ENCODE peak calls at places on chromosomes 3 and 15, in eight cellular contexts. One of them, this sample, is unnamed.

GRCh38 chr3:160296591-160296990 is 71.4 kb downstream of the C3orf80 start:
- DNase-seq in epithelial cell of esophagus: no peak
- DNase-seq in tibial artery: no peak
- DNase-seq in AG10803: peak; percentile 16
- DNase-seq in GM23248: peak; percentile 60
- DNase-seq in A673: no peak
- DNase-seq in ovary: no peak
- DNase-seq in uterus: no peak
- DNase-seq in this sample: no peak

GRCh38 chr3:23804441-23805227 is 1.1 kb upstream of the UBE2E1 start:
- DNase-seq in epithelial cell of esophagus: peak; percentile 91
- DNase-seq in tibial artery: no peak
- DNase-seq in AG10803: no peak
- DNase-seq in GM23248: no peak
- DNase-seq in A673: no peak
- DNase-seq in ovary: no peak
- DNase-seq in uterus: no peak
- DNase-seq in this sample: no peak

GRCh38 chr3:184373422-184373821 is 4.6 kb downstream of the THPO start:
- DNase-seq in epithelial cell of esophagus: no peak
- DNase-seq in tibial artery: no peak
- DNase-seq in AG10803: peak; percentile 60
- DNase-seq in GM23248: peak; percentile 86
- DNase-seq in A673: no peak
- DNase-seq in ovary: no peak
- DNase-seq in uterus: no peak
- DNase-seq in this sample: no peak

GRCh38 chr3:13046569-13047279 is 26.5 kb downstream of the IQSEC1 start:
- DNase-seq in epithelial cell of esophagus: no peak
- DNase-seq in tibial artery: no peak
- DNase-seq in AG10803: no peak
- DNase-seq in GM23248: no peak
- DNase-seq in A673: no peak
- DNase-seq in ovary: no peak
- DNase-seq in uterus: no peak
- DNase-seq in this sample: no peak

GRCh38 chr15:58453931-58454793 is 22.4 kb downstream of the LIPC start:
- DNase-seq in epithelial cell of esophagus: no peak
- DNase-seq in tibial artery: peak; percentile 25
- DNase-seq in AG10803: no peak
- DNase-seq in GM23248: peak; percentile 16
- DNase-seq in A673: no peak
- DNase-seq in ovary: no peak
- DNase-seq in uterus: no peak
- DNase-seq in this sample: no peak

GRCh38 chr15:68365140-68365745 is 66.7 kb downstream of the ITGA11 start:
- DNase-seq in epithelial cell of esophagus: peak; percentile 18
- DNase-seq in tibial artery: no peak
- DNase-seq in AG10803: no peak
- DNase-seq in GM23248: no peak
- DNase-seq in A673: no peak
- DNase-seq in ovary: no peak
- DNase-seq in uterus: no peak
- DNase-seq in this sample: no peak

GRCh38 chr3:59839283-59839682 is 789.5 kb upstream of the CFAP20DC start:
- DNase-seq in epithelial cell of esophagus: peak; percentile 73
- DNase-seq in tibial artery: no peak
- DNase-seq in AG10803: peak; percentile 75
- DNase-seq in GM23248: peak; percentile 60
- DNase-seq in A673: no peak
- DNase-seq in ovary: no peak
- DNase-seq in uterus: no peak
- DNase-seq in this sample: no peak

GRCh38 chr15:69305204-69305931 is 6.7 kb downstream of the PAQR5 start:
- DNase-seq in epithelial cell of esophagus: peak; percentile 87
- DNase-seq in tibial artery: no peak
- DNase-seq in AG10803: peak; percentile 94
- DNase-seq in GM23248: peak; percentile 95
- DNase-seq in A673: peak; percentile 38
- DNase-seq in ovary: no peak
- DNase-seq in uterus: no peak
- DNase-seq in this sample: peak; percentile 9

GRCh38 chr3:123705886-123706285 is 121.0 kb upstream of the HACD2 start:
- DNase-seq in epithelial cell of esophagus: no peak
- DNase-seq in tibial artery: no peak
- DNase-seq in AG10803: no peak
- DNase-seq in GM23248: no peak
- DNase-seq in A673: no peak
- DNase-seq in ovary: no peak
- DNase-seq in uterus: no peak
- DNase-seq in this sample: no peak

GRCh38 chr3:128282392-128283196 is 129.3 kb downstream of the EEFSEC start:
- DNase-seq in epithelial cell of esophagus: peak; percentile 10
- DNase-seq in tibial artery: peak; percentile 79
- DNase-seq in AG10803: peak; percentile 79
- DNase-seq in GM23248: peak; percentile 82
- DNase-seq in A673: peak; percentile 37
- DNase-seq in ovary: peak; percentile 85
- DNase-seq in uterus: peak; percentile 81
- DNase-seq in this sample: peak; percentile 40

GRCh38 chr3:39989746-39990145 is 180.3 kb downstream of the MYRIP start:
- DNase-seq in epithelial cell of esophagus: no peak
- DNase-seq in tibial artery: no peak
- DNase-seq in AG10803: no peak
- DNase-seq in GM23248: no peak
- DNase-seq in A673: no peak
- DNase-seq in ovary: no peak
- DNase-seq in uterus: no peak
- DNase-seq in this sample: no peak
- H3K4me3 ChIP-seq in epithelial cell of esophagus: no peak overlapping the region
- H3K4me3 ChIP-seq in tibial artery: no peak overlapping the region
- H3K4me3 ChIP-seq in AG10803: no peak overlapping the region
- H3K4me3 ChIP-seq in GM23248: no peak overlapping the region
- H3K4me3 ChIP-seq in A673: no peak overlapping the region
- H3K4me3 ChIP-seq in ovary: no peak overlapping the region
- H3K4me3 ChIP-seq in uterus: no peak overlapping the region
- H3K4me3 ChIP-seq in this sample: no peak overlapping the region

GRCh38 chr15:74399511-74400312 is 32.3 kb upstream of the CYP11A1 start:
- DNase-seq in epithelial cell of esophagus: peak; percentile 78
- DNase-seq in tibial artery: no peak
- DNase-seq in AG10803: peak; percentile 81
- DNase-seq in GM23248: peak; percentile 63
- DNase-seq in A673: peak; percentile 73
- DNase-seq in ovary: no peak
- DNase-seq in uterus: no peak
- DNase-seq in this sample: no peak

GRCh38 chr15:74399100-74399499 is 31.7 kb upstream of the CYP11A1 start:
- DNase-seq in epithelial cell of esophagus: no peak
- DNase-seq in tibial artery: no peak
- DNase-seq in AG10803: no peak
- DNase-seq in GM23248: no peak
- DNase-seq in A673: no peak
- DNase-seq in ovary: no peak
- DNase-seq in uterus: no peak
- DNase-seq in this sample: no peak

GRCh38 chr15:74402337-74402839 is 31.4 kb downstream of the SEMA7A start:
- DNase-seq in epithelial cell of esophagus: no peak
- DNase-seq in tibial artery: no peak
- DNase-seq in AG10803: no peak
- DNase-seq in GM23248: no peak
- DNase-seq in A673: no peak
- DNase-seq in ovary: no peak
- DNase-seq in uterus: no peak
- DNase-seq in this sample: no peak

GRCh38 chr15:74400915-74401757 is 32.6 kb downstream of the SEMA7A start:
- DNase-seq in epithelial cell of esophagus: peak; percentile 80
- DNase-seq in tibial artery: no peak
- DNase-seq in AG10803: no peak
- DNase-seq in GM23248: peak; percentile 41
- DNase-seq in A673: no peak
- DNase-seq in ovary: no peak
- DNase-seq in uterus: no peak
- DNase-seq in this sample: no peak

DNA sequence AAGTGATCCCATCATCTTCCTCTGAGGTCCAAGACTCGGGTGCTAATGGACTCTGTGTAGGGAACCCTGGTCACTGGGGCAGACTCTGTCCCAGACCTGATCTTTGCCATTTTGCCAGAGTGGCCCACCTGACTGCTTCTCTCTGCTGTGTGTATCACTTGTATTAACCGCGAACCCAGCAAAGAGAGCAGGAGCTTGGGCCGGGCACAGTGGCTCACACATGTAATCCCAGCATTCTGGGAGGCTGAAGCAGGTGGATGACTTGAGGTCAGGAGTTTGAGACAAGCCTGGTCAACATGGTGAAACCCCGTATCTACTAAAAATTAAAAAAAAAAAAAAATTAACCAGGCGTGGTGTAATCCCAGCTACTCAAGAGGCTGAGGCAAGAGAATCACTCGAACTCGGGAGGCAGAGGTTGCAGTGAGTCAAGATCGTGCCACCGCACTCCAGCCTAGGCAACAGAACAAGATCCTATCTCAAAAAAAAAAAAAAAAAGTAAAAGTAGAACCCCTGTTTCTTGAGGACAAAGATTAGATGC is 32.9 kb upstream of the CYP11A1 start:
- DNase-seq in epithelial cell of esophagus: peak; percentile 65
- DNase-seq in tibial artery: no peak
- DNase-seq in AG10803: peak; percentile 40
- DNase-seq in GM23248: peak; percentile 48
- DNase-seq in A673: no peak
- DNase-seq in ovary: no peak
- DNase-seq in uterus: no peak
- DNase-seq in this sample: no peak
- H3K4me3 ChIP-seq in epithelial cell of esophagus: no peak overlapping the region
- H3K4me3 ChIP-seq in tibial artery: no peak overlapping the region
- H3K4me3 ChIP-seq in AG10803: no peak overlapping the region
- H3K4me3 ChIP-seq in GM23248: no peak overlapping the region
- H3K4me3 ChIP-seq in A673: no peak overlapping the region
- H3K4me3 ChIP-seq in ovary: no peak overlapping the region
- H3K4me3 ChIP-seq in uterus: no peak overlapping the region
- H3K4me3 ChIP-seq in this sample: no peak overlapping the region

GRCh38 chr15:90934256-90934948 is 683 bp upstream of the UNC45A start:
- DNase-seq in epithelial cell of esophagus: peak; percentile 91
- DNase-seq in tibial artery: peak; percentile 92
- DNase-seq in AG10803: peak; percentile 78
- DNase-seq in GM23248: peak; percentile 87
- DNase-seq in A673: peak; percentile 91
- DNase-seq in ovary: peak; percentile 86
- DNase-seq in uterus: peak; percentile 82
- DNase-seq in this sample: no peak

GRCh38 chr15:90933310-90933709 is 961 bp upstream of the HDDC3 start:
- DNase-seq in epithelial cell of esophagus: no peak
- DNase-seq in tibial artery: no peak
- DNase-seq in AG10803: no peak
- DNase-seq in GM23248: no peak
- DNase-seq in A673: no peak
- DNase-seq in ovary: no peak
- DNase-seq in uterus: no peak
- DNase-seq in this sample: no peak

GRCh38 chr15:90931737-90932659 is at the start of gene HDDC3:
- DNase-seq in epithelial cell of esophagus: peak; percentile 89
- DNase-seq in tibial artery: peak; percentile 94
- DNase-seq in AG10803: peak; percentile 78
- DNase-seq in GM23248: peak; percentile 93
- DNase-seq in A673: peak; percentile 88
- DNase-seq in ovary: peak; percentile 92
- DNase-seq in uterus: peak; percentile 85
- DNase-seq in this sample: peak; percentile 41

GRCh38 chr15:90930861-90931629 is 1.3 kb downstream of the HDDC3 start:
- DNase-seq in epithelial cell of esophagus: no peak
- DNase-seq in tibial artery: no peak
- DNase-seq in AG10803: peak; percentile 37
- DNase-seq in GM23248: peak; percentile 33
- DNase-seq in A673: no peak
- DNase-seq in ovary: no peak
- DNase-seq in uterus: no peak
- DNase-seq in this sample: no peak

GRCh38 chr15:90932660-90932991 is 277 bp upstream of the HDDC3 start:
- DNase-seq in epithelial cell of esophagus: no peak
- DNase-seq in tibial artery: no peak
- DNase-seq in AG10803: no peak
- DNase-seq in GM23248: no peak
- DNase-seq in A673: no peak
- DNase-seq in ovary: no peak
- DNase-seq in uterus: no peak
- DNase-seq in this sample: no peak
- H3K4me3 ChIP-seq in epithelial cell of esophagus: no peak overlapping the region
- H3K4me3 ChIP-seq in tibial artery: peak overlapping the region; percentile 69
- H3K4me3 ChIP-seq in AG10803: no peak overlapping the region
- H3K4me3 ChIP-seq in GM23248: peak overlapping the region; percentile 95
- H3K4me3 ChIP-seq in A673: peak overlapping the region; percentile 96
- H3K4me3 ChIP-seq in ovary: peak overlapping the region; percentile 69
- H3K4me3 ChIP-seq in uterus: peak overlapping the region; percentile 72
- H3K4me3 ChIP-seq in this sample: peak overlapping the region; percentile 89

GRCh38 chr15:79897380-79897678 is 515 bp upstream of the MTHFS start:
- DNase-seq in epithelial cell of esophagus: peak; percentile 50
- DNase-seq in tibial artery: no peak
- DNase-seq in AG10803: no peak
- DNase-seq in GM23248: no peak
- DNase-seq in A673: no peak
- DNase-seq in ovary: no peak
- DNase-seq in uterus: no peak
- DNase-seq in this sample: no peak

GRCh38 chr15:79896131-79896633 is 632 bp downstream of the MTHFS start:
- DNase-seq in epithelial cell of esophagus: peak; percentile 15
- DNase-seq in tibial artery: no peak
- DNase-seq in AG10803: no peak
- DNase-seq in GM23248: peak; percentile 31
- DNase-seq in A673: peak; percentile 4
- DNase-seq in ovary: no peak
- DNase-seq in uterus: no peak
- DNase-seq in this sample: no peak

GRCh38 chr15:79898369-79898768 is 1.6 kb upstream of the MTHFS start:
- DNase-seq in epithelial cell of esophagus: no peak
- DNase-seq in tibial artery: no peak
- DNase-seq in AG10803: no peak
- DNase-seq in GM23248: peak; percentile 6
- DNase-seq in A673: no peak
- DNase-seq in ovary: no peak
- DNase-seq in uterus: no peak
- DNase-seq in this sample: no peak

GRCh38 chr15:79896634-79897379 is at the start of gene MTHFS:
- DNase-seq in epithelial cell of esophagus: peak; percentile 76
- DNase-seq in tibial artery: peak; percentile 76
- DNase-seq in AG10803: peak; percentile 72
- DNase-seq in GM23248: peak; percentile 87
- DNase-seq in A673: peak; percentile 80
- DNase-seq in ovary: peak; percentile 81
- DNase-seq in uterus: peak; percentile 50
- DNase-seq in this sample: peak; percentile 7

DNA sequence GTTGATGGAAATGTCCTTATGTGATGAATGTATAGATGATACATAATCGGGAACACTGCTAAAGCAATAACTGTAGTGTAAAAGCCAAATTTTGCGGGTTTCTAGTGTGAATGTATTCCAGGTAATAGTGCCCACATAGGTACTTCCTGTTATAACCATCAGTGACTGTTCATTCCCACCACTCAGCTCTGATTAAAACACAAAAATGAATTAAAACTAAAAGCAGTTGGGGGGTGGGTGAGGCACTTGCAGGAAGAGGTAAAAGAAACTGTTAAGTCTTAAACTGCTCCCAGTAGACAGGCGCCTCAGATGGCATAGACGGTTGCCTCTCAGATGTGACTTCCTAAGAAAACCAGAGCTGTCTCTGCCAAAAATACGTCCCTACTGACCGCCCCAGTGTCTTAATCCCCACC is 893 bp upstream of the MTHFS start:
- DNase-seq in epithelial cell of esophagus: no peak
- DNase-seq in tibial artery: no peak
- DNase-seq in AG10803: no peak
- DNase-seq in GM23248: peak; percentile 1
- DNase-seq in A673: no peak
- DNase-seq in ovary: no peak
- DNase-seq in uterus: no peak
- DNase-seq in this sample: no peak
- H3K4me3 ChIP-seq in epithelial cell of esophagus: peak overlapping the region; percentile 68
- H3K4me3 ChIP-seq in tibial artery: peak overlapping the region; percentile 73
- H3K4me3 ChIP-seq in AG10803: peak overlapping the region; percentile 87
- H3K4me3 ChIP-seq in GM23248: peak overlapping the region; percentile 71
- H3K4me3 ChIP-seq in A673: peak overlapping the region; percentile 89
- H3K4me3 ChIP-seq in ovary: peak overlapping the region; percentile 62
- H3K4me3 ChIP-seq in uterus: no peak overlapping the region
- H3K4me3 ChIP-seq in this sample: peak overlapping the region; percentile 94